ENCODE peak calls at places on chromosomes 16 and 17, in five cellular contexts. V, F, Q, L and O are unnamed samples.
A peak's percentile ranks its signal among the peaks of the same experiment; 100 is the strongest.

GRCh38 chr16:13391337-13391736 is 489.9 kb downstream of the SHISA9 start:
- DNase-seq in V (no peak), F (no peak), Q (no peak), L (no peak), O (no peak)

GRCh38 chr17:29141484-29141835 is 38.7 kb downstream of the MYO18A start:
- DNase-seq in V (no peak), F (peak; percentile 8), Q (no peak), L (no peak), O (no peak)

GRCh38 chr17:45311406-45311761 is 5.4 kb downstream of the MAP3K14 start:
- DNase-seq in V (no peak), F (no peak), Q (no peak), L (no peak), O (no peak)

GRCh38 chr17:57407287-57408063 is 151.2 kb downstream of the MSI2 start:
- DNase-seq in V (no peak), F (peak; percentile 94), Q (no peak), L (peak; percentile 39), O (no peak)

GRCh38 chr16:20660325-20660724 is 37.2 kb downstream of the ACSM1 start:
- DNase-seq in V (no peak), F (no peak), Q (no peak), L (no peak), O (no peak)

GRCh38 chr17:16477255-16477654 is 14.7 kb downstream of the LRRC75A start:
- DNase-seq in V (peak; percentile 89), F (no peak), Q (no peak), L (no peak), O (no peak)

GRCh38 chr17:2056221-2057129 is 1.6 kb downstream of the HIC1 start:
- DNase-seq in V (peak; percentile 74), F (no peak), Q (no peak), L (peak; percentile 66), O (no peak)

GRCh38 chr16:27849621-27850020 is 213.9 kb downstream of the GSG1L start:
- DNase-seq in V (no peak), F (no peak), Q (no peak), L (no peak), O (no peak)

GRCh38 chr17:82301300-82301915 is 16.0 kb downstream of the CD7 start:
- DNase-seq in V (no peak), F (no peak), Q (no peak), L (no peak), O (no peak)

DNA sequence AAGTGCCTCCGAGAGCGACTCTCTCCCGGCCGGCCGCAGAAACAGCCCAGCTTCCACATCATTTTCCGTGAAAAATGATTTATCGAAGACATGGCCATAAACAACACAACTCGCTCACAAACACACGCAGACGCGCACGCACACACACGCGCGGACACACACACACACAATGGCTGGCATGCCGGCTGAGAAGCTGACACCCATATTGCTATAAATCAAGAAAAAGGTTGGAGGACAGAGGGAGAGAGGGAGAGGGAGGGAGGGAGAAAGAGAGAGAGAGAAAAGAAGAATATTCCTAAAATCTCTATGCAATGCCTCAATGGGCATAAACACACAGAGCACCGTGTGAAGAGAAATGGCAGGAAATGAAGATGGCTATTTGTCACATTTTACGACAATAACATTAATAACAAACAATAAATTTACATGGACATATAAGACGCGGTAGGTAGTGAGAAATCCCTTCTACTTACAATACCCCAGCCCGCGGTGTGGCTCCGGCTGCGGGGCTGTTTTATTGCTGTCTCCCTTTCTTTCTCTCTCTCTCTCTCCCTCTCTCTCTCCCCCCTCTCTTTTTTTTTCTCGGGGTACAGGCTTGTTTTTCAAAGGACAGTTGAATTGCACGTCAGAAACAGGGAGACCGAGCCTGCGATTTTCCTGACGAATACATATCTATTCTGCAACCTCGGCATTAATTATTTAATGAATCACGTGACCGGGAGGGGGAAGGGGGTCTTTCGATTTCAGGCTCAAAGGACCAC is 9.5 kb downstream of the HOXB4 start:
- DNase-seq in V (peak; percentile 93), F (no peak), Q (peak; percentile 52), L (no peak), O (no peak)
- TF ChIP-seq EZH2 in V (no peak), F (no peak), Q (no peak), L (peak; percentile 98), O (no peak)

GRCh38 chr16:2967721-2968161 is 1.4 kb upstream of the PAQR4 start:
- DNase-seq in V (no peak), F (no peak), Q (no peak), L (no peak), O (no peak)

GRCh38 chr16:2968368-2968737 is 795 bp upstream of the PAQR4 start:
- DNase-seq in V (no peak), F (no peak), Q (peak; percentile 70), L (peak; percentile 54), O (no peak)

GRCh38 chr16:2966043-2966802 is 2.1 kb downstream of the KREMEN2 start:
- DNase-seq in V (no peak), F (no peak), Q (no peak), L (no peak), O (no peak)

GRCh38 chr16:2967211-2967631 is 1.9 kb upstream of the PAQR4 start:
- DNase-seq in V (no peak), F (no peak), Q (no peak), L (peak; percentile 44), O (no peak)

DNA sequence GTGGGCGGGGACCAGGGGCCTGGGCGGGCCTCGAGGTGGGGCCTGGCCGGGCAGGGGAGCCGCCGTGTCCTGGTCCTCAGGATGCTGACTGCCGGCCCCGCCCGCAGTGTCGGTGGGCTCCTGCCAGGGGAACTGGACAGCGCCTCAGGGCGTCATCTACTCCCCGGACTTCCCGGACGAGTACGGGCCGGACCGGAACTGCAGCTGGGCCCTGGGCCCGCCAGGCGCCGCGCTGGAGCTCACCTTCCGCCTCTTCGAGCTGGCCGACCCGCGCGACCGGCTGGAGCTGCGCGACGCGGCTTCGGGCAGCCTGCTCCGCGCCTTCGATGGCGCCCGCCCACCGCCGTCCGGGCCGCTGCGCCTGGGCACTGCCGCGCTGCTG is 2.4 kb upstream of the PAQR4 start:
- DNase-seq in V (no peak), F (no peak), Q (no peak), L (peak; percentile 70), O (no peak)
- TF ChIP-seq EZH2 in V (peak; percentile 88), F (no peak), Q (no peak), L (no peak), O (no peak)

GRCh38 chr17:43906951-43907424 is 348 bp downstream of the MPP2 start:
- DNase-seq in V (no peak), F (no peak), Q (no peak), L (no peak), O (no peak)

GRCh38 chr17:43907425-43907981 is at the start of gene MPP2:
- DNase-seq in V (peak; percentile 77), F (no peak), Q (peak; percentile 76), L (peak; percentile 96), O (no peak)

GRCh38 chr17:43908111-43908721 is 880 bp upstream of the MPP2 start:
- DNase-seq in V (peak; percentile 83), F (no peak), Q (peak; percentile 68), L (peak; percentile 88), O (no peak)

GRCh38 chr17:43905400-43905984 is 1.8 kb downstream of the MPP2 start:
- DNase-seq in V (no peak), F (no peak), Q (no peak), L (peak; percentile 51), O (no peak)

DNA sequence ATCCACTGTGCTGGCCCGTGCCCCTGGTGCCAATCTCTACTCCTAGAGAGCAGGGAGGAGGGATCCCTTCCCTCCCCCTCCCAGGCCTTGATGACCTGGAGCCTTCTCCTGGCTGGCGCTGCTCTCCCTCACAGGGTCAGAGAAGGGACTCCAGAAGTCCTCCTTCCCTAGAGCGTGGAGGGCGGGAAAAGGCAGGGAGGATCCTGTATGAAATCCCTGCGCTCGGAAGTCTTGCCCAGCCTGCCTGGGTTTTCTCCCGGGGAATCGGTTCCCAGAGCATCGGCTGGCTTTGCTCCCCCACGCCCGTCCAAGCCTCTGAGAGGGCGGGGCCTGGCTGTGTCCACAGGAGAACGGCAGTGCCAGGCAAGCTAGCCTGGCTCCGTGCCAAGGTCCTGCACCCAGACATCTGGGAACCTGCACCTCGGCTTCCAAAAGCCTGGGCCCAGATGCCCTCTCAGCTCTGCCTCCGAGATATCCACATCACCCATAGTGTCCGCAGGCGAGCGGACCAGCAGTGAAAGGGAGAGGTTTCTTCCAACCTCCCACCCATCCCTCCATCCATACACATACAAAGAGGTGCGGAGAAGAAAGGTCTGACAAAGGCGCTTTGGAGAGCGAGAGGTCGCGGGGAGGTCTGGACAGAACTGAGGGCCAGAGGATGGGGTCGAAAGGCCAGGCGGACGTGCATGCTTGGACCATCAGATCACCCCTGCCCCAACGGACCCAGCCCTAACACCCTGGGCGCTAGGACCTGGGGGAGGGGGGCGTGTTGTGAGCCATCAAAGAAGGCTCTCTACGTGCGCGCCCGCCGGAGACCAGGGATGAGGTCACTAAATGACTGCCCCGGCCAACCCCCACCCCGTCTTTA is 1.1 kb downstream of the MPP2 start:
- DNase-seq in V (peak; percentile 55), F (no peak), Q (peak; percentile 49), L (peak; percentile 96), O (no peak)
- TF ChIP-seq EZH2 in V (no peak), F (no peak), Q (no peak), L (no peak), O (no peak)

DNA sequence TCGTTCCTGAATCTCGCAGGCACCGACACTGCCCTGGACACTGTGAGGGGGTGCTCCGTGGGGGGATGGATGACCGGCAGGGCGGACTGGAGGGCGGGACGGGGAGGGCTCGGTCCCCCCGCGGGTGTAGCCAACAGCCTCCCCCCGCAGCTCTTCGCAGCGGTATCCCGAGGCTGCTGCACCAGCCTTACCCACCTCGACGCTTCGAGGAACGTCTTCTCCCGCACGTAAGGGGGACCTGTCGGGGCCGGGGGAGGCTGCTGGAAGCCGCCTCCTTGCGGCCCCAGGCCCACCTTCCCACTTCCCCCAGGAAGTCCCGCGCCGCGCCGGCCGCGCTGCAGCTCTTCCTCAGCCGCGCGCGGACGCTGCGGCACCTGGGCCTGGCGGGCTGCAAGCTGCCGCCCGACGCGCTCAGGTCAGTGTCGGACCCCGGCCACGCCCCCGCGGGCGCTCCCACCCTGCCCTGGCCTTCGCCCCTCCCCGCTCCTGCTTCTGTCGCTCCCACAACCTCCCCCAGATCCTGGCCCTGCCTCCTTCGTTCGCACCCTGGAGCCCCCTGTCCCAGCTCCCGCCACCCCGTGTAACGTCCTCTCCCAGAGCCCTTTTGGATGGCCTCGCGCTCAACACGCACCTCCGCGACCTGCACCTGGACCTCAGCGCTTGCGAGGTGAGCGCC is 3.3 kb downstream of the CARMIL2 start:
- DNase-seq in V (no peak), F (no peak), Q (no peak), L (peak; percentile 75), O (no peak)
- TF ChIP-seq EZH2 in V (peak; percentile 88), F (no peak), Q (peak; percentile 70), L (no peak), O (no peak)